ENCODE peak calls at places on chromosomes 5 and 9, in nine cellular contexts. A is bronchial epithelial cell, Q is cardiac fibroblast, P is nephron progenitor cell, I is H1, F is stomach, E is MM.1S, M is lower leg skin, U is psoas muscle. H is an unnamed sample.

GRCh38 chr9:14326264-14326826 is 12.4 kb upstream of the NFIB start:
- DNase-seq in A (peak; percentile 79), Q (peak; percentile 79), P (no peak), I (no peak), F (no peak), E (peak; percentile 82), M (no peak), U (no peak), H (no peak)

GRCh38 chr5:922041-922744 is 29.5 kb downstream of the TRIP13 start:
- DNase-seq in A (no peak), Q (no peak), P (no peak), I (no peak), F (no peak), E (no peak), M (peak; percentile 78), U (no peak), H (no peak)

GRCh38 chr5:766666-767431 is 17.7 kb downstream of the ZDHHC11B start:
- DNase-seq in A (no peak), Q (no peak), P (no peak), I (peak; percentile 41), F (no peak), E (no peak), M (peak; percentile 84), U (no peak), H (no peak)

GRCh38 chr9:109560470-109561132 is 62.5 kb upstream of the PTPN3 start:
- DNase-seq in A (peak; percentile 24), Q (no peak), P (no peak), I (peak; percentile 59), F (no peak), E (no peak), M (no peak), U (peak; percentile 63), H (no peak)

GRCh38 chr9:87099383-87099782 is 152.1 kb upstream of the GAS1 start:
- DNase-seq in A (peak; percentile 9), Q (peak; percentile 43), P (no peak), I (no peak), F (no peak), E (no peak), M (no peak), U (no peak), H (no peak)

GRCh38 chr5:171667341-171668096 is 118.1 kb upstream of the SMIM23 start:
- DNase-seq in A (peak; percentile 86), Q (peak; percentile 85), P (peak; percentile 13), I (peak; percentile 82), F (no peak), E (no peak), M (peak; percentile 93), U (peak; percentile 62), H (no peak)

GRCh38 chr9:12876872-12877271 is 102.1 kb downstream of the LURAP1L start:
- DNase-seq in A (no peak), Q (peak; percentile 28), P (no peak), I (no peak), F (no peak), E (no peak), M (no peak), U (no peak), H (no peak)

GRCh38 chr5:624118-624950 is 12.2 kb downstream of the CEP72 start:
- DNase-seq in A (no peak), Q (no peak), P (no peak), I (no peak), F (no peak), E (no peak), M (no peak), U (peak; percentile 32), H (no peak)

GRCh38 chr5:123035950-123036390 is 555 bp downstream of the PPIC start:
- DNase-seq in A (peak; percentile 18), Q (peak; percentile 47), P (peak; percentile 67), I (peak; percentile 77), F (peak; percentile 63), E (peak; percentile 12), M (peak; percentile 92), U (peak; percentile 77), H (peak; percentile 31)

GRCh38 chr5:98940586-98940985 is 11.8 kb upstream of the CHD1 start:
- DNase-seq in A (no peak), Q (peak; percentile 61), P (no peak), I (no peak), F (no peak), E (no peak), M (no peak), U (no peak), H (no peak)

GRCh38 chr5:168575391-168576372 is 3.5 kb downstream of the PANK3 start:
- DNase-seq in A (peak; percentile 20), Q (no peak), P (no peak), I (no peak), F (no peak), E (no peak), M (no peak), U (no peak), H (no peak)

GRCh38 chr9:114061830-114062474 is 16.1 kb downstream of the AMBP start:
- DNase-seq in A (no peak), Q (no peak), P (no peak), I (no peak), F (no peak), E (no peak), M (peak; percentile 59), U (no peak), H (no peak)

GRCh38 chr9:77935974-77936373 is 95.6 kb downstream of the GNAQ start:
- DNase-seq in A (no peak), Q (no peak), P (no peak), I (no peak), F (no peak), E (peak; percentile 26), M (no peak), U (no peak), H (no peak)

GRCh38 chr5:145471026-145471425 is 364.1 kb downstream of the PRELID2 start:
- DNase-seq in A (no peak), Q (no peak), P (no peak), I (no peak), F (no peak), E (no peak), M (no peak), U (no peak), H (no peak)

GRCh38 chr5:14256756-14257393 is 113.7 kb downstream of the TRIO start:
- DNase-seq in A (no peak), Q (no peak), P (no peak), I (no peak), F (no peak), E (no peak), M (no peak), U (no peak), H (no peak)

GRCh38 chr5:14257995-14258403 is 114.9 kb downstream of the TRIO start:
- DNase-seq in A (no peak), Q (no peak), P (no peak), I (no peak), F (no peak), E (no peak), M (no peak), U (no peak), H (no peak)

GRCh38 chr5:14261237-14261636 is 118.1 kb downstream of the TRIO start:
- DNase-seq in A (no peak), Q (no peak), P (no peak), I (no peak), F (no peak), E (no peak), M (no peak), U (no peak), H (no peak)

GRCh38 chr5:14260637-14261036 is 117.5 kb downstream of the TRIO start:
- DNase-seq in A (no peak), Q (no peak), P (no peak), I (no peak), F (no peak), E (no peak), M (no peak), U (no peak), H (no peak)

DNA sequence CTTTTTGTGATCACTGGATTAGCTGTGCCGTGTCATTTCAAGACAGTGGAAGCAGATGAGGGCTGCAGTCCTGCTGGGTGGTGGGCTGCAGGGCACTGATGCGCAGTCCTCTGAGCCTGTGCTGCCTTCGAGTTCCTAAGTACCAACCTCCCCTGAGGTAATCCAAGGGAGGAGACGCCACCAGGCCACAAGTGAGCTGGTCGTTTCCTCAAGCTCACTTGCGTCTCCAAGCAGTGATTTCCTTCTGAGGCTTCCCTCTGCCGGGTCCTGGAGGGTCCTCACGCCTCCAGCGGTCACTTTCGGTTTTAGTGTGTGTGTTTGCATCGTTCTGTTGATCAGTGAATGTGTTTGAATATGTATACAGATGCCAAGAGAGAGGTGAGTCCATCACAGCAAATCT is 115.7 kb downstream of the TRIO start:
- DNase-seq in A (no peak), Q (no peak), P (peak; percentile 31), I (no peak), F (no peak), E (no peak), M (no peak), U (no peak), H (no peak)
- TF ChIP-seq CTCF in A (no peak), Q (no peak), P (no peak), I (peak; percentile 57), F (no peak), E (no peak), M (no peak), U (peak; percentile 7), H (no peak)

DNA sequence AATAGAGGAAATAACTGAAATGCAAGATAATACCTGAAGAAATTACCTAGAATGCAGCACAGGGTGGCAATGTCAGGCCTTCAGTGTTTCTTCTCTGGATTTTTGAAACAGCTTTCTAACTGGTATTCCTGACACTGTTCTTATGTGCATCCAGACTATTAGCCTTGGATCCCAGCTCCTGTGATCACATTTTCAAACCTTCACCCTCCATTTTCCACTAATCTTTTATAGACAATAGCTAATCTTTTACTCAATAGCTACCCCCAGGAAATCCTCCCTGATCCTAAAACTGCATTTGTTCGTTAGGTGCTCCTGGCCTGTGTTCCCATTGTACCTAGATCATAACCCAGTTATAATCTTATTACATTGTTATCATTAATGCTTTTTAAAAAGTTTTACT is 101.5 kb upstream of the DHFR start:
- DNase-seq in A (no peak), Q (no peak), P (no peak), I (no peak), F (no peak), E (no peak), M (no peak), U (no peak), H (no peak)
- TF ChIP-seq CTCF in A (no peak), Q (no peak), P (no peak), I (no peak), F (no peak), E (no peak), M (no peak), U (no peak), H (no peak)

DNA sequence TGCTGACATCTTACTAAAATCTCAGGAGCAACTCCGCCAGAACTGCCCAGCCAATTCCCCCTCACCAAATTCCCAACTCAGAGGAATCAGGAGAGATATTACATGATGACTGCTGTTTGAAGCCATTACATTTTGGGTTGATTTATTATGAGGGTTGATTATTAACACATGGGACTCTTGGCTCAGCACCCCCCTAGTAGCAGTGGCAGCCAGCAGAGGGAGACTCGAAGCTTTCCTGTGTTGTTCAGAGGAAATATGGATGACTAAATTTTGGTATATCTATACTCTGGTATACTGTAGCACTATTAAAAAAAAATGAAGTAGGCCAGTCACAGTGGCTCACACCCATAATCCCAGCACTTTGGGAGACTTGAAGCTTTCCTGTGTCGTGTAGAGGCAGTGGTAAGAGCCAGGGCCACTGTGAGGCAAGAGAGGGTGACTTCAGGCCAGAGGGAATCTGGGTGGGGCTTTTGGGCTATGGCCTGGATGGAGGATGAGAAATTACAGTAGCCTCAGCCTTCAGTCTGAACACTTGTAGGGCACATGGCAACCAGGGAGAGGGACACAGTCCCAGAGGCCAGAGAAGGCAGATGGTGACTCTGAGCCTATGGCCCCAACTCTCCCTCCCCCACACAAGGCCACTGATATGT is 111.4 kb downstream of the LHX2 start:
- DNase-seq in A (no peak), Q (peak; percentile 50), P (no peak), I (no peak), F (no peak), E (no peak), M (no peak), U (no peak), H (no peak)
- TF ChIP-seq CTCF in A (no peak), Q (peak; percentile 60), P (no peak), I (no peak), F (no peak), E (peak; percentile 31), M (no peak), U (no peak), H (no peak)

GRCh38 chr9:127955294-127956015 is 17.8 kb upstream of the DPM2 start:
- DNase-seq in A (peak; percentile 77), Q (peak; percentile 40), P (no peak), I (peak; percentile 75), F (peak; percentile 85), E (peak; percentile 86), M (peak; percentile 94), U (peak; percentile 94), H (no peak)
- TF ChIP-seq CTCF in A (peak; percentile 42), Q (no peak), P (peak; percentile 32), I (peak; percentile 86), F (peak; percentile 25), E (peak; percentile 82), M (no peak), U (peak; percentile 54), H (no peak)

H was measured in omental fat pad.